ENCODE peak calls at places on chromosomes 13 and 19, in six cellular contexts. X is fibroblast of lung, J is uterus, N is breast epithelium, L is ovary, T is IMR-90. W is an unnamed sample.

GRCh38 chr13:43884221-43884620 is 4.5 kb downstream of the LACC1 start:
- DNase-seq in N (no peak), X (no peak), J (no peak), L (no peak), T (no peak), W (no peak)

GRCh38 chr13:46624821-46625220 is 71.9 kb downstream of the LRCH1 start:
- DNase-seq in L (no peak), J (no peak), X (no peak), N (no peak), T (no peak), W (no peak)

GRCh38 chr19:45121827-45122345 is 28.9 kb downstream of the PPP1R37 start:
- DNase-seq in T (no peak), X (no peak), J (no peak), N (no peak), L (no peak), W (no peak)

GRCh38 chr13:104487006-104487405 is 1420.8 kb upstream of the SLC10A2 start:
- DNase-seq in N (no peak), T (no peak), L (no peak), J (no peak), X (peak; percentile 75), W (peak; percentile 83)

GRCh38 chr13:42164557-42165125 is 107.3 kb upstream of the AKAP11 start:
- DNase-seq in X (no peak), N (no peak), L (no peak), T (no peak), J (no peak), W (no peak)

GRCh38 chr13:31742102-31742695 is 2.9 kb downstream of the RXFP2 start:
- DNase-seq in T (peak; percentile 69), X (peak; percentile 53), L (peak; percentile 63), N (peak; percentile 65), J (peak; percentile 77), W (peak; percentile 55)

GRCh38 chr13:24724714-24725113 is 39.3 kb upstream of the RNF17 start:
- DNase-seq in T (no peak), X (no peak), J (no peak), L (no peak), N (no peak), W (no peak)

GRCh38 chr13:48320906-48321510 is 17.5 kb downstream of the RB1 start:
- DNase-seq in J (no peak), T (no peak), X (no peak), L (no peak), N (no peak), W (no peak)

GRCh38 chr13:76927955-76928354 is 20.4 kb upstream of the ACOD1 start:
- DNase-seq in J (no peak), N (no peak), T (no peak), L (no peak), X (no peak), W (no peak)

DNA sequence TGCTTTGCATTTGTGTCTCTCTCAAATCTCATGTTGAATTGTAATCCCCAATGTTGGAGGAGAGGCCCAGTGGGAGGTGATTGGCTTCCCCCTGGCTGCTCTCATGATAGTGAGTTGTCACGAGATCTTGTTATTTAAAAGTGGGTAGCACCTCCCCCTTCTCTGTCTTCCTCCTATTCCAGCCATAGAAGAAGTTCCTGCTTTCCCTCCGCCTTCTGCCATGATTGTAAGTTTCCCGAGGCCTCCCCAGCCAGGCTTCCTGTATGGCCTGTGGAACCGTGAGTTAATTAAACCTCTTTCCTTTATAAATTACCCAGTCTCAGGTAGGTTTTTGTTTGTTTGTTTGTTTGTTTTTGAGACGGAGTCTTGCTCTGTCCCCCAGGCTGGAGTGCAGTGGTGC is 3.8 kb downstream of the LILRA4 start:
- DNase-seq in L (no peak), N (no peak), T (no peak), J (no peak), X (no peak), W (no peak)
- H3K4me3 ChIP-seq in L (no peak overlapping the region), N (no peak overlapping the region), T (no peak overlapping the region), J (no peak overlapping the region), X (no peak overlapping the region), W (no peak overlapping the region)

GRCh38 chr19:7373862-7374261 is 25.1 kb downstream of the ARHGEF18 start:
- DNase-seq in T (no peak), J (no peak), X (no peak), L (no peak), N (no peak), W (no peak)
- TF ChIP-seq CTCF in T (no peak), J (no peak), X (no peak), L (no peak), N (no peak), W (no peak)

GRCh38 chr19:46756544-46756888 is 10.3 kb upstream of the STRN4 start:
- DNase-seq in L (no peak), X (no peak), N (no peak), T (no peak), J (no peak), W (no peak)

GRCh38 chr19:46755077-46755852 is 9.0 kb upstream of the STRN4 start:
- DNase-seq in N (no peak), X (peak; percentile 26), L (no peak), T (peak; percentile 77), J (no peak), W (no peak)

GRCh38 chr19:46753420-46754155 is 7.3 kb upstream of the STRN4 start:
- DNase-seq in T (no peak), J (no peak), X (no peak), L (peak; percentile 68), N (no peak), W (no peak)

GRCh38 chr19:46759817-46760333 is 13.6 kb upstream of the STRN4 start:
- DNase-seq in X (peak; percentile 84), N (no peak), T (peak; percentile 97), J (peak; percentile 65), L (no peak), W (peak; percentile 29)

GRCh38 chr19:46755853-46756543 is 9.7 kb upstream of the STRN4 start:
- DNase-seq in J (no peak), X (no peak), T (no peak), N (no peak), L (no peak), W (no peak)
- H3K27ac ChIP-seq in J (peak overlapping the region; percentile 65), X (no peak overlapping the region), T (no peak overlapping the region), N (no peak overlapping the region), L (no peak overlapping the region), W (no peak overlapping the region)

DNA sequence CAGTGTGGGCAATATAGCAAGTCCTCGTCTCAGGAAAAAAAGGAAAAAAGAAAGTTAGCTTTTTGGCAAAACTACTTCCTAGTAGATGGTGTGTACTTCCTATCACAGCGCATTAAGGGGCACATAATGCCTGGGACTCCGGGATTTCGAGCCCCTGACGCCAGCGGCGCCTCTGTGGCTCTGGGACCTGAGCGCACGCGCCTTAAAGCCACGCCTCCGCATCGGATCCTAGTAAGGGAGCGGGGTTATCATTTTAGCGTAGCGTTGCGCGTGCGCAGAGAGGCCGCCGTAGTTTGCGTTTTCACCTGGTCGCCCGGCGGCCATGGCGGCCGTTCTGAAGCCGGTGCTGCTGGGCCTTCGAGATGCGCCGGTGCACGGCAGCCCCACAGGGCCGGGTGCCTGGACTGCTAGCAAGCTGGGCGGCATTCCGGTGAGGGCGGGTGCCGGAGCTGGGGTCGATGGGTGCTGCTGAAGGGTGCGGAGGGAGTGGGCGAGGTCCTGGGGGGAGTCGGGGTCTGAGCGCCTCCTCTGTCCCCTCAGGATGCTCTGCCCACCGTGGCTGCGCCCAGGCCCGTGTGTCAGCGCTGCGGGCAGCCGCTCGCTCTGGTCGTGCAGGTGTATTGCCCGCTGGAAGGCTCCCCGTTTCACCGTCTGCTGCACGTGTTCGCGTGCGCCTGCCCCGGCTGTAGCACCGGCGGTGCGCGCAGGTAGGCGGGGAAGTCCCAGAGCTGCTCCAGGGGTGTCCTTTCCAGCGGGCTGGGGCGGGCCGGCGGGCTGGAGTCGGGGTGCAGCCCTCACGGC is at the start of gene PDCD2L:
- DNase-seq in X (peak; percentile 78), L (peak; percentile 95), J (peak; percentile 90), N (peak; percentile 86), T (peak; percentile 85), W (peak; percentile 79)
- H3K4me3 ChIP-seq in X (peak within 1 kb of the TSS; percentile 87), L (peak within 1 kb of the TSS; percentile 96), J (peak within 1 kb of the TSS; percentile 61), N (peak within 1 kb of the TSS; percentile 84), T (peak within 1 kb of the TSS; percentile 93), W (peak within 1 kb of the TSS; percentile 96)

DNA sequence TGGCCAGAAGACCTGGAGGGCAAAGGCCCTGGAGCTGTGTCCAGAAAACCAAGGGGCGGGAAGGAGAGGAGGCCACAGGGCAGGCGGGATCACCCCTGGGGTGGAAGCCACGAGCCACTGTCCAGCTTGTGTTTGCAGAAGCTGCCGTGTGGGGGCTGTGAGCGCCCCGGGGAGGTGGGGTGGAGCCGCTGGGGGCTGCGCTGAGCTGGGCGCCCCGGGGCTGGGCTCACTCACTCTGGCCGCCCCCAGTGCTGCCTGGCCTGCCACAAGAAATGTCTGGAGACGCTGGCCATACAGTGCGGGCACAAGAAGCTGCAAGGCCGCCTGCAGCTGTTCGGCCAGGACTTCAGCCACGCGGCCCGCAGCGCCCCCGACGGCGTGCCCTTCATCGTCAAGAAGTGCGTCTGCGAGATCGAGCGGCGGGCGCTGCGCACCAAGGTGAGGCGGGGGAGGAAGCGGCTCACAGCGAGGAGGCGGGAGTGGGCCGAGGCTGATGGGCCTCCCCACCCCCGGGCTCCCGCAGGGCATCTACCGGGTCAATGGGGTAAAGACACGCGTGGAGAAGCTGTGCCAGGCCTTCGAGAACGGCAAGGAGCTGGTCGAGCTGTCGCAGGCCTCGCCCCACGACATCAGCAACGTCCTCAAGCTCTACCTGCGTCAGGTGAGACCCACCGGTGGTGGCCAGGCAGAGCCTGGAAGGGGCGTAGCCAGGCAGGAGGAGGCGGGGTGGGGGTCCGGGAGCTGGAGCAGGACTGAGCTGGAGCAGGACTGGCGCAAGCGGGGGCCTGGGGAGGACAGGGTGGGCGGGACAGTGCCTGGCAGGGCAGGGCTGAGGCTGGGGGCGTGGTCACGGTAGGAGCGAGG is 13.6 kb downstream of the POLR2E start:
- DNase-seq in T (no peak), N (no peak), L (peak; percentile 67), X (no peak), J (no peak), W (no peak)
- TF ChIP-seq CTCF in T (no peak), N (no peak), L (no peak), X (no peak), J (no peak), W (no peak)

GRCh38 chr13:21974741-21975140 is 303.9 kb downstream of the FGF9 start:
- DNase-seq in X (no peak), J (no peak), L (no peak), N (no peak), T (peak; percentile 37), W (no peak)
- H3K27ac ChIP-seq in X (no peak overlapping the region), J (no peak overlapping the region), L (no peak overlapping the region), N (no peak overlapping the region), T (peak overlapping the region; percentile 75), W (no peak overlapping the region)

GRCh38 chr13:33611016-33611805 is 206.7 kb upstream of the RFC3 start:
- DNase-seq in N (no peak), L (peak; percentile 40), J (peak; percentile 48), T (peak; percentile 64), X (peak; percentile 85), W (peak; percentile 53)
- H3K4me3 ChIP-seq in N (peak overlapping the region; percentile 50), L (no peak overlapping the region), J (no peak overlapping the region), T (no peak overlapping the region), X (peak overlapping the region; percentile 10), W (peak overlapping the region; percentile 43)

GRCh38 chr19:57269515-57270250 is 10.6 kb upstream of the ZNF460 start:
- DNase-seq in N (no peak), X (peak; percentile 96), J (no peak), L (no peak), T (peak; percentile 96), W (peak; percentile 59)
- TF ChIP-seq CTCF in N (no peak), X (no peak), J (no peak), L (no peak), T (no peak), W (no peak)